ENCODE peak calls at places on chromosomes 12 and 14, in nine cellular contexts. N, F, I, H, J, L, A, K and P are unnamed samples.

GRCh38 chr12:132834181-132834711 is 5.6 kb upstream of the GOLGA3 start:
- DNase-seq in N (no peak), F (no peak), I (no peak), H (no peak), J (no peak), L (no peak), A (no peak), K (no peak), P (no peak)

GRCh38 chr12:124496584-124496983 is 70.8 kb downstream of the NCOR2 start:
- DNase-seq in N (no peak), F (no peak), I (peak; percentile 61), H (no peak), J (no peak), L (no peak), A (no peak), K (no peak), P (no peak)

GRCh38 chr12:7144414-7145120 is 14.4 kb downstream of the CLSTN3 start:
- DNase-seq in N (no peak), F (peak; percentile 28), I (peak; percentile 73), H (no peak), J (no peak), L (peak; percentile 60), A (no peak), K (peak; percentile 43), P (no peak)

GRCh38 chr12:122395319-122395718 is 27.1 kb downstream of the CLIP1 start:
- DNase-seq in N (no peak), F (no peak), I (no peak), H (no peak), J (no peak), L (peak; percentile 60), A (no peak), K (peak; percentile 85), P (peak; percentile 73)

GRCh38 chr12:66189476-66189823 is 436 bp downstream of the IRAK3 start:
- DNase-seq in N (no peak), F (no peak), I (no peak), H (no peak), J (no peak), L (no peak), A (no peak), K (no peak), P (no peak)

GRCh38 chr14:58815046-58815701 is 177.4 kb downstream of the DACT1 start:
- DNase-seq in N (no peak), F (no peak), I (no peak), H (no peak), J (no peak), L (peak; percentile 55), A (no peak), K (no peak), P (peak; percentile 8)

GRCh38 chr14:77041837-77042557 is 13.5 kb upstream of the IRF2BPL start:
- DNase-seq in N (no peak), F (no peak), I (peak; percentile 57), H (peak; percentile 45), J (no peak), L (peak; percentile 96), A (no peak), K (peak; percentile 84), P (peak; percentile 86)

GRCh38 chr12:661720-662486 is 1.3 kb downstream of the NINJ2 start:
- DNase-seq in N (no peak), F (no peak), I (no peak), H (no peak), J (peak; percentile 26), L (no peak), A (no peak), K (no peak), P (no peak)

GRCh38 chr14:41548666-41549065 is 58.0 kb upstream of the LRFN5 start:
- DNase-seq in N (no peak), F (no peak), I (no peak), H (no peak), J (no peak), L (peak; percentile 46), A (no peak), K (no peak), P (no peak)

GRCh38 chr12:15534322-15534721 is 212.0 kb downstream of the PTPRO start:
- DNase-seq in N (no peak), F (no peak), I (peak; percentile 17), H (no peak), J (no peak), L (peak; percentile 26), A (no peak), K (no peak), P (no peak)

GRCh38 chr14:53368714-53369191 is 215.6 kb upstream of the DDHD1 start:
- DNase-seq in N (no peak), F (no peak), I (no peak), H (no peak), J (no peak), L (peak; percentile 48), A (no peak), K (no peak), P (peak; percentile 30)

GRCh38 chr12:107329569-107330324 is 236.4 kb upstream of the CRY1 start:
- DNase-seq in N (no peak), F (no peak), I (no peak), H (no peak), J (no peak), L (no peak), A (no peak), K (peak; percentile 93), P (peak; percentile 73)